ENCODE peak calls at places on chromosomes 7 and 10, in nine cellular contexts. U, M, V, Y, C, K, L, A and P are unnamed samples.

GRCh38 chr10:63628526-63629362 is 107.5 kb downstream of the REEP3 start:
- DNase-seq in U (peak; percentile 68), M (no peak), V (peak; percentile 39), Y (peak; percentile 54), C (no peak), K (peak; percentile 59), L (peak; percentile 60), A (no peak), P (peak; percentile 79)

GRCh38 chr7:138837627-138838026 is 39.6 kb upstream of the ATP6V0A4 start:
- DNase-seq in U (peak; percentile 32), M (no peak), V (no peak), Y (peak; percentile 9), C (peak; percentile 1), K (no peak), L (no peak), A (no peak), P (no peak)

GRCh38 chr7:118185163-118185860 is 1.3 kb downstream of the LSM8 start:
- DNase-seq in U (no peak), M (no peak), V (no peak), Y (peak; percentile 45), C (peak; percentile 40), K (no peak), L (no peak), A (peak; percentile 22), P (peak; percentile 68)

GRCh38 chr7:44990520-44991023 is 9.4 kb upstream of the CCM2 start:
- DNase-seq in U (no peak), M (no peak), V (no peak), Y (peak; percentile 87), C (peak; percentile 77), K (no peak), L (no peak), A (no peak), P (peak; percentile 7)

GRCh38 chr7:130825819-130826218 is 91.8 kb upstream of the KLF14 start:
- DNase-seq in U (no peak), M (no peak), V (no peak), Y (no peak), C (no peak), K (no peak), L (no peak), A (no peak), P (no peak)

GRCh38 chr7:3230908-3231307 is 70.1 kb upstream of the SDK1 start:
- DNase-seq in U (no peak), M (no peak), V (no peak), Y (no peak), C (no peak), K (no peak), L (no peak), A (no peak), P (no peak)

GRCh38 chr10:46245381-46245900 is 41.4 kb upstream of the ANTXRL start:
- DNase-seq in U (no peak), M (no peak), V (no peak), Y (no peak), C (no peak), K (no peak), L (no peak), A (no peak), P (no peak)

GRCh38 chr7:127650842-127651555 is 995 bp upstream of the SND1 start:
- DNase-seq in U (no peak), M (no peak), V (no peak), Y (peak; percentile 39), C (peak; percentile 39), K (no peak), L (peak; percentile 33), A (no peak), P (peak; percentile 63)

GRCh38 chr7:141563956-141564623 is 12.9 kb downstream of the AGK start:
- DNase-seq in U (no peak), M (peak; percentile 6), V (no peak), Y (no peak), C (no peak), K (no peak), L (no peak), A (no peak), P (no peak)

GRCh38 chr10:30999084-30999712 is 32.5 kb downstream of the ZNF438 start:
- DNase-seq in U (no peak), M (peak; percentile 6), V (no peak), Y (peak; percentile 75), C (peak; percentile 77), K (peak; percentile 48), L (no peak), A (no peak), P (peak; percentile 59)

GRCh38 chr7:141593134-141593533 is 41.9 kb downstream of the AGK start:
- DNase-seq in U (no peak), M (peak; percentile 67), V (no peak), Y (peak; percentile 91), C (peak; percentile 91), K (no peak), L (no peak), A (no peak), P (peak; percentile 79)

GRCh38 chr10:23505797-23506465 is 67.1 kb downstream of the OTUD1 start:
- DNase-seq in U (no peak), M (no peak), V (no peak), Y (no peak), C (no peak), K (no peak), L (no peak), A (no peak), P (no peak)

GRCh38 chr10:33410096-33410859 is 75.8 kb upstream of the NRP1 start:
- DNase-seq in U (no peak), M (no peak), V (no peak), Y (peak; percentile 38), C (peak; percentile 13), K (no peak), L (no peak), A (no peak), P (no peak)

GRCh38 chr10:79434816-79435215 is 10.6 kb downstream of the ZCCHC24 start:
- DNase-seq in U (no peak), M (no peak), V (no peak), Y (peak; percentile 90), C (peak; percentile 86), K (peak; percentile 73), L (no peak), A (no peak), P (peak; percentile 87)
- H3K4me3 ChIP-seq in U (peak overlapping the region; percentile 45), M (no peak overlapping the region), V (no peak overlapping the region), Y (peak overlapping the region; percentile 20), C (no peak overlapping the region), K (peak overlapping the region; percentile 31), L (no peak overlapping the region), A (peak overlapping the region; percentile 16), P (peak overlapping the region; percentile 24)

GRCh38 chr10:71033396-71033980 is 145.1 kb upstream of the PCBD1 start:
- DNase-seq in U (no peak), M (no peak), V (no peak), Y (no peak), C (no peak), K (no peak), L (no peak), A (no peak), P (no peak)
- TF ChIP-seq CTCF in U (no peak), M (no peak), V (no peak), Y (no peak), C (no peak), K (no peak), L (no peak), A (no peak), P (no peak)

DNA sequence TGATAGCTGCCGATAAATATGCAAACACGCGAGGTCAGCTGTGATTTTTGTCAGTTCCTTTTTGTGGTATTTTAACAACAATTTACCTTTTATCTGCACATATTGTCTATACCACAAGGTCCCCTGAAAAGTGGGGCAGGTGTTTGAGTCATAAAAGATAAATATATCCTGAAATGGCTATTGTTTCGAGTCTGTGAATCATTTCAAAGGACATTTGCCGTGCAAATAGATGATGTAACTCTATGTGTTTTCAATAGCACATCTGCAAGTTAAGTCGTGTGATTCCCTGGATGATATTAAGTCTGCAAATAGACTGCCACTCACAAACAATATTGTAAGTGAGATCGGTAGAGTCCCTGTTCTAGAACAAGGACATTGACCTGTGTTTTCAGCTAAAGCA is 193.0 kb upstream of the PITRM1 start:
- DNase-seq in U (no peak), M (peak; percentile 47), V (no peak), Y (no peak), C (no peak), K (no peak), L (no peak), A (no peak), P (no peak)
- H3K4me3 ChIP-seq in U (no peak overlapping the region), M (no peak overlapping the region), V (no peak overlapping the region), Y (no peak overlapping the region), C (no peak overlapping the region), K (no peak overlapping the region), L (no peak overlapping the region), A (no peak overlapping the region), P (no peak overlapping the region)

GRCh38 chr10:78231930-78232329 is 198.3 kb downstream of the RPS24 start:
- DNase-seq in U (peak; percentile 33), M (no peak), V (no peak), Y (peak; percentile 43), C (no peak), K (no peak), L (no peak), A (no peak), P (peak; percentile 34)
- TF ChIP-seq CTCF in U (peak; percentile 56), M (peak; percentile 24), V (peak; percentile 34), Y (peak; percentile 45), C (peak; percentile 39), K (peak; percentile 38), L (no peak), A (peak; percentile 40), P (peak; percentile 28)

DNA sequence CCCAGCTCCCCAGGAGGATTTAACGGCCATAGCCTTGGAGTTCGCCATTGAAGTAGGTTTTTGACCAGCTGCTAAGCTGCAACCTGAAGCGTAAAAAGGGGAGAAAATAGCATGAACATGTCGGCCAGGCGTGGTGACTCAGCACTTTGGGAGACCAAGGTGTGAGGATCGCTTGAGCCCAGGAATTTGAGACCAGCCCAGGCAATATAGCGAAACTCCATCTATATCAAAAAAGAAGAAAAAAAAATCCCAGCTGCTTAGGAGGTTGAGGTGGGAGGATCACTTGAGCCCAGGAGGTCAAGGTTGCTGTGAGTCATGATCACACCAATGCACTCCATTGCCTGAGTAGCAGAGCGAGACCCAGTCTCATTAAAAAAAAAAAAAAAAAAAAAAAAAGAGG is 32.2 kb upstream of the MCU start:
- DNase-seq in U (no peak), M (peak; percentile 56), V (no peak), Y (peak; percentile 20), C (no peak), K (no peak), L (no peak), A (no peak), P (peak; percentile 17)
- H3K4me3 ChIP-seq in U (no peak overlapping the region), M (no peak overlapping the region), V (no peak overlapping the region), Y (no peak overlapping the region), C (no peak overlapping the region), K (no peak overlapping the region), L (no peak overlapping the region), A (no peak overlapping the region), P (no peak overlapping the region)

DNA sequence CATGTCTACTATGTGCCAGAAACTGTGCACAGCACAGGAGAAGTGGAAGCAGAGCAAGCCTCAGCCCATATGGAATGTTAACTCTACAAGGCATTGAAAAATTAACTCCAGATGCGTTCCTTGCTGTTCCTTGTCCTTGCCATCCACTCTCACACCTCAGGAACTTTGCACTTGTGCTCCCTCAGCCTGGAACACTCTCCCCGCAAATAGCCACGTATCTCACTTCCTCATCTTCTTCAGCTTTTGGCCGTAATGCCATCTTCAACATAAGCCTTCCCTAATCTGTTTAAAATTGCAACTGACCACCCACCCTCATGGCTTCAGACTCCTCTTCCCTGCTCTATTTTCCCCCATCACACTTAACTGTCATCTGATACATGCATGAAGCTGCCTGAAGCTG is 83.2 kb upstream of the CAPZA2 start:
- DNase-seq in U (no peak), M (no peak), V (no peak), Y (no peak), C (no peak), K (no peak), L (no peak), A (no peak), P (no peak)
- TF ChIP-seq CTCF in U (no peak), M (no peak), V (no peak), Y (no peak), C (no peak), K (no peak), L (no peak), A (no peak), P (no peak)